ENCODE peak calls at places on chromosome 10, in six cellular contexts. I is thoracic aorta, T is body of pancreas, E is HFF-Myc, B is keratinocyte, R is fibroblast of lung. K is an unnamed sample.

GRCh38 chr10:112227331-112227961 is 43.9 kb upstream of the GPAM start:
- DNase-seq in B (no peak), I (no peak), T (no peak), E (no peak), R (peak), K (peak)

GRCh38 chr10:32057041-32057372 is 782 bp upstream of the KIF5B start:
- DNase-seq in R (no peak), B (no peak), I (no peak), E (no peak), T (no peak), K (no peak)

GRCh38 chr10:44382981-44383748 is 1.7 kb downstream of the CXCL12 start:
- DNase-seq in R (no peak), E (no peak), T (no peak), I (no peak), B (no peak), K (no peak)

GRCh38 chr10:15863323-15863722 is 3.0 kb upstream of the MINDY3 start:
- DNase-seq in R (no peak), T (no peak), I (no peak), B (no peak), E (no peak), K (no peak)

GRCh38 chr10:4136121-4136520 is 351.1 kb upstream of the KLF6 start:
- DNase-seq in I (no peak), E (no peak), T (no peak), B (no peak), R (peak), K (no peak)

GRCh38 chr10:5620223-5620721 is 46.1 kb downstream of the ASB13 start:
- DNase-seq in E (no peak), R (peak), I (peak), T (no peak), B (no peak), K (no peak)

GRCh38 chr10:45410807-45411606 is 37.0 kb downstream of the ALOX5 start:
- DNase-seq in E (no peak), T (no peak), I (no peak), R (peak), B (no peak), K (no peak)

GRCh38 chr10:44477021-44477420 is 92.1 kb upstream of the CXCL12 start:
- DNase-seq in R (peak), I (no peak), T (no peak), E (no peak), B (no peak), K (no peak)

GRCh38 chr10:33386926-33387325 is 52.5 kb upstream of the NRP1 start:
- DNase-seq in T (no peak), I (no peak), E (no peak), R (peak), B (no peak), K (no peak)

GRCh38 chr10:48518412-48518811 is 86.5 kb downstream of the ARHGAP22 start:
- DNase-seq in R (no peak), T (no peak), I (no peak), E (no peak), B (no peak), K (no peak)

GRCh38 chr10:30062090-30062489 is 2.7 kb upstream of the JCAD start:
- DNase-seq in I (no peak), B (no peak), T (no peak), E (peak), R (peak), K (peak)

GRCh38 chr10:86520871-86521619 is 547 bp downstream of the WAPL start:
- DNase-seq in R (peak), T (peak), I (no peak), B (no peak), E (no peak), K (no peak)

GRCh38 chr10:18214692-18215563 is 74.7 kb downstream of the CACNB2 start:
- DNase-seq in B (no peak), E (peak), I (peak), T (peak), R (peak), K (peak)

GRCh38 chr10:86899670-86900276 is 57.6 kb downstream of the MMRN2 start:
- DNase-seq in I (peak), E (peak), B (no peak), T (peak), R (peak), K (peak)

GRCh38 chr10:75399461-75400162 is 2.0 kb downstream of the ZNF503 start:
- DNase-seq in E (no peak), T (peak), B (no peak), R (peak), I (no peak), K (no peak)

GRCh38 chr10:117741524-117741923 is 199.0 kb downstream of the EMX2 start:
- DNase-seq in I (no peak), B (no peak), E (no peak), T (no peak), R (no peak), K (no peak)

GRCh38 chr10:86872757-86873156 is 84.7 kb downstream of the MMRN2 start:
- DNase-seq in B (no peak), R (peak), T (no peak), E (no peak), I (no peak), K (no peak)

GRCh38 chr10:61830072-61830845 is 71.2 kb upstream of the ARID5B start:
- DNase-seq in B (no peak), R (no peak), I (no peak), E (no peak), T (no peak), K (no peak)

GRCh38 chr10:69449841-69450240 is 1.4 kb upstream of the TSPAN15 start:
- DNase-seq in E (peak), R (no peak), T (peak), B (no peak), I (no peak), K (no peak)

GRCh38 chr10:93894516-93895378 is 969 bp downstream of the SLC35G1 start:
- DNase-seq in T (no peak), I (no peak), E (no peak), B (no peak), R (no peak), K (no peak)

GRCh38 chr10:118725784-118726507 is 28.8 kb downstream of the CACUL1 start:
- DNase-seq in I (no peak), T (no peak), E (peak), B (no peak), R (peak), K (no peak)

GRCh38 chr10:109920011-109920410 is 3.3 kb downstream of the XPNPEP1 start:
- DNase-seq in T (no peak), R (no peak), I (no peak), E (no peak), B (no peak), K (no peak)

GRCh38 chr10:92834981-92835380 is 13.3 kb upstream of the EXOC6 start:
- DNase-seq in E (no peak), B (no peak), I (no peak), R (peak), T (no peak), K (no peak)

GRCh38 chr10:86443936-86444335 is 77.3 kb upstream of the GRID1 start:
- DNase-seq in E (no peak), B (no peak), R (peak), T (no peak), I (no peak), K (no peak)

GRCh38 chr10:130013263-130013937 is 49.3 kb upstream of the EBF3 start:
- DNase-seq in E (no peak), T (no peak), B (no peak), R (no peak), I (no peak), K (no peak)

GRCh38 chr10:80137031-80137712 is 4.6 kb downstream of the PLAC9 start:
- DNase-seq in I (no peak), R (no peak), E (peak), B (no peak), T (no peak), K (no peak)

GRCh38 chr10:49295297-49295696 is 3.7 kb upstream of the C10orf71 start:
- DNase-seq in B (no peak), I (no peak), R (no peak), T (no peak), E (no peak), K (no peak)

GRCh38 chr10:33027088-33027487 is 69.1 kb upstream of the ITGB1 start:
- DNase-seq in E (no peak), T (no peak), B (no peak), R (no peak), I (no peak), K (no peak)

GRCh38 chr10:30459283-30459682 is 25.3 kb downstream of the MAP3K8 start:
- DNase-seq in E (no peak), B (no peak), R (no peak), T (no peak), I (no peak), K (no peak)

GRCh38 chr10:69048103-69048502 is 39.8 kb upstream of the SRGN start:
- DNase-seq in B (no peak), E (no peak), I (no peak), T (no peak), R (no peak), K (no peak)

GRCh38 chr10:851891-852290 is 79.6 kb downstream of the LARP4B start:
- DNase-seq in I (no peak), B (no peak), T (no peak), E (no peak), R (no peak), K (no peak)

GRCh38 chr10:94213980-94214379 is 148.8 kb downstream of the NOC3L start:
- DNase-seq in R (no peak), E (no peak), T (no peak), I (no peak), B (no peak), K (no peak)

GRCh38 chr10:80322158-80322557 is 32.7 kb upstream of the MAT1A start:
- DNase-seq in T (no peak), I (no peak), E (no peak), B (no peak), R (no peak), K (no peak)

GRCh38 chr10:115968236-115968635 is 304.8 kb downstream of the GFRA1 start:
- DNase-seq in E (no peak), B (no peak), I (no peak), R (no peak), T (no peak), K (no peak)
- TF ChIP-seq CTCF in E (no peak), B (no peak), I (no peak), R (no peak), T (no peak), K (no peak)

DNA sequence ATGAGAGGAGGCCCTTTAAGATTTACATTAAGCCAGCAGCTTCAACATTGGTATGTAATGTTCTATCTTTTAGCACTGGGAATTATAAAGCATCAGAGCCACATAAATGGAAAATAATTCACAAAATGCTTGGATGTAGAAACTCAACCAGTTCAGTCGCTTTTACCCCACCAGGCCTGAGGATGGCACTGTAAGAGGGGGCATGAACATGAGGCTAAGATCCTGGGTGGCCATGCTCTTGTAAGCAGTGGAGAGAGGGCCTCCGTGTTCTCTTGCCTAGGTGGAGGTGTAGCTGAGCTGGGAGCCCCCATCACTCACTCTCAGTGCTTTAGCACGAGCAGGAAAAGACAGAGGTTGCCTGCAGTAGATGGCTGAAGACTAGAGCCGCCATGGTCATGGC is 238.8 kb downstream of the FANK1 start:
- DNase-seq in E (no peak), T (no peak), I (no peak), R (no peak), B (no peak), K (no peak)
- TF ChIP-seq CTCF in E (peak), T (no peak), I (no peak), R (peak), B (no peak), K (peak)

GRCh38 chr10:63627881-63628296 is 106.7 kb downstream of the REEP3 start:
- DNase-seq in I (no peak), E (peak), T (no peak), R (no peak), B (no peak), K (no peak)

GRCh38 chr10:63628526-63629362 is 107.5 kb downstream of the REEP3 start:
- DNase-seq in R (peak), T (peak), B (no peak), I (peak), E (peak), K (no peak)

GRCh38 chr10:63630085-63630927 is 109.1 kb downstream of the REEP3 start:
- DNase-seq in T (peak), I (peak), E (peak), B (peak), R (peak), K (peak)

GRCh38 chr10:63630928-63631685 is 109.9 kb downstream of the REEP3 start:
- DNase-seq in I (no peak), R (peak), E (no peak), T (no peak), B (no peak), K (peak)

GRCh38 chr10:63629363-63630084 is 108.3 kb downstream of the REEP3 start:
- DNase-seq in R (peak), T (peak), I (peak), B (peak), E (peak), K (peak)
- TF ChIP-seq CTCF in R (peak), T (peak), I (peak), B (peak), E (peak), K (peak)

GRCh38 chr10:6746782-6747181 is 166.7 kb upstream of the PRKCQ start:
- DNase-seq in T (no peak), E (no peak), B (no peak), I (no peak), R (no peak), K (no peak)
- TF ChIP-seq CTCF in T (no peak), E (no peak), B (no peak), I (no peak), R (no peak), K (no peak)